ENCODE peak calls at places on chromosomes 1 and 21, in ten cellular contexts. L is fibroblast of mammary gland, Z is lung, U is IMR-90, S is A549, O is heart left ventricle, F is spleen, E is GM23338, M is kidney, W is left lung. I is an unnamed sample.

GRCh38 chr1:13699936-13700520 is at the start of gene PRDM2:
- DNase-seq in S (peak), M (peak), E (peak), L (peak), F (peak), U (peak), W (peak), Z (peak), O (peak), I (no peak)

GRCh38 chr1:47302472-47302871 is 11.5 kb downstream of the STIL start:
- DNase-seq in E (no peak), W (no peak), Z (no peak), O (no peak), M (no peak), L (no peak), F (no peak), U (no peak), S (no peak), I (no peak)

GRCh38 chr1:67945733-67946374 is 104.6 kb downstream of the DIRAS3 start:
- DNase-seq in F (no peak), M (no peak), W (no peak), E (no peak), L (no peak), S (no peak), U (peak), Z (no peak), O (no peak), I (no peak)

GRCh38 chr1:42817440-42817767 is 207 bp upstream of the SVBP start:
- DNase-seq in Z (no peak), M (no peak), L (no peak), U (no peak), F (no peak), W (no peak), S (peak), O (no peak), E (no peak), I (no peak)

GRCh38 chr21:41369915-41370839 is 8.3 kb downstream of the MX2 start:
- DNase-seq in W (no peak), E (peak), L (no peak), O (peak), F (peak), S (no peak), M (no peak), U (no peak), Z (no peak), I (no peak)

GRCh38 chr1:229557913-229558414 is 543 bp downstream of the ABCB10 start:
- DNase-seq in Z (peak), E (peak), U (no peak), O (peak), W (peak), S (peak), L (peak), F (peak), M (peak), I (no peak)

GRCh38 chr1:9388628-9389184 is 96.0 kb downstream of the SPSB1 start:
- DNase-seq in M (no peak), O (no peak), Z (no peak), U (no peak), E (no peak), F (no peak), L (peak), W (no peak), S (peak), I (no peak)

GRCh38 chr1:61426254-61426653 is 298.7 kb downstream of the TM2D1 start:
- DNase-seq in W (no peak), S (no peak), M (no peak), F (no peak), U (no peak), O (no peak), L (no peak), Z (no peak), E (no peak), I (no peak)

GRCh38 chr1:15220825-15221431 is 26.1 kb upstream of the FHAD1 start:
- DNase-seq in O (no peak), F (no peak), Z (no peak), E (peak), W (no peak), L (no peak), M (no peak), U (no peak), S (no peak), I (no peak)

GRCh38 chr1:14926214-14926613 is 227.3 kb upstream of the TMEM51 start:
- DNase-seq in O (no peak), U (peak), W (no peak), M (no peak), F (no peak), L (no peak), Z (no peak), E (no peak), S (no peak), I (no peak)

GRCh38 chr1:4270651-4271337 is 370.7 kb upstream of the C1orf174 start:
- DNase-seq in M (no peak), Z (no peak), E (no peak), W (no peak), L (no peak), F (no peak), S (no peak), O (no peak), U (no peak), I (no peak)

GRCh38 chr1:181685216-181685615 is 201.9 kb downstream of the CACNA1E start:
- DNase-seq in Z (no peak), S (no peak), M (no peak), F (no peak), L (no peak), O (no peak), E (no peak), U (no peak), W (no peak), I (no peak)

GRCh38 chr1:40495315-40495903 is 13.2 kb upstream of the EXO5 start:
- DNase-seq in Z (no peak), O (no peak), F (no peak), W (no peak), E (no peak), M (no peak), S (no peak), L (peak), U (no peak), I (no peak)

GRCh38 chr1:208475951-208476824 is 232.0 kb upstream of the PLXNA2 start:
- DNase-seq in W (no peak), S (no peak), M (no peak), O (no peak), Z (no peak), L (no peak), F (no peak), E (peak), U (no peak), I (peak)

GRCh38 chr1:95353185-95353584 is 119.2 kb downstream of the RWDD3 start:
- DNase-seq in L (no peak), E (no peak), Z (peak), M (no peak), U (no peak), O (no peak), W (no peak), F (no peak), S (no peak), I (no peak)

GRCh38 chr1:78370356-78370755 is 120.4 kb upstream of the PTGFR start:
- DNase-seq in S (no peak), O (no peak), F (no peak), M (no peak), L (peak), U (peak), E (no peak), W (no peak), Z (no peak), I (no peak)

GRCh38 chr21:45940621-45941337 is 40.8 kb upstream of the COL6A1 start:
- DNase-seq in U (no peak), M (no peak), S (no peak), F (peak), O (no peak), W (no peak), E (no peak), Z (no peak), L (no peak), I (no peak)

GRCh38 chr1:86156571-86157455 is at the start of gene COL24A1:
- DNase-seq in Z (peak), M (peak), L (peak), E (peak), U (peak), S (no peak), W (peak), F (peak), O (peak), I (no peak)

GRCh38 chr1:236039736-236040670 is 24.9 kb downstream of the NID1 start:
- DNase-seq in L (peak), Z (peak), S (no peak), O (no peak), F (no peak), E (no peak), W (peak), U (peak), M (no peak), I (no peak)

GRCh38 chr1:69506310-69506709 is 61.4 kb upstream of the LRRC7 start:
- DNase-seq in S (no peak), Z (no peak), L (no peak), W (no peak), O (no peak), F (no peak), M (no peak), E (no peak), U (no peak), I (no peak)

GRCh38 chr1:175319112-175319911 is 126.7 kb upstream of the KIAA0040 start:
- DNase-seq in M (peak), E (peak), O (peak), Z (peak), F (peak), U (peak), S (peak), W (peak), L (peak), I (peak)

GRCh38 chr1:152917794-152918193 is 9.4 kb downstream of the IVL start:
- DNase-seq in U (peak), L (peak), E (peak), F (no peak), S (no peak), W (no peak), Z (no peak), O (no peak), M (no peak), I (peak)
- TF ChIP-seq CTCF in U (peak), L (peak), E (peak), F (no peak), S (peak), W (no peak), Z (no peak), O (no peak), M (peak), I (peak)

GRCh38 chr1:155261401-155261887 is 716 bp downstream of the SCAMP3 start:
- DNase-seq in F (no peak), U (peak), E (no peak), O (no peak), W (no peak), L (no peak), S (peak), M (no peak), Z (no peak), I (no peak)

GRCh38 chr1:155256101-155256852 is 994 bp upstream of the ENTREP3 start:
- DNase-seq in M (peak), Z (no peak), S (no peak), E (no peak), W (no peak), F (peak), U (no peak), O (no peak), L (no peak), I (no peak)

GRCh38 chr1:155263067-155263466 is 907 bp upstream of the SCAMP3 start:
- DNase-seq in L (no peak), U (no peak), E (no peak), Z (no peak), M (no peak), S (no peak), O (no peak), F (peak), W (no peak), I (no peak)

GRCh38 chr1:155261888-155262673 is at the start of gene SCAMP3:
- DNase-seq in L (peak), E (peak), F (peak), M (peak), O (peak), Z (peak), W (peak), S (peak), U (peak), I (peak)

GRCh38 chr1:155260276-155260675 is 1.9 kb downstream of the SCAMP3 start:
- DNase-seq in L (no peak), M (peak), Z (no peak), E (no peak), S (no peak), O (no peak), U (no peak), F (peak), W (no peak), I (no peak)
- H3K4me3 ChIP-seq in L (no peak), M (peak), Z (no peak), E (no peak), S (no peak), O (no peak), U (no peak), F (no peak), W (no peak), I (no peak)

GRCh38 chr1:41762251-41762650 is 156.5 kb downstream of the HIVEP3 start:
- DNase-seq in U (no peak), W (no peak), O (no peak), S (no peak), E (no peak), F (no peak), Z (no peak), M (no peak), L (no peak), I (no peak)
- TF ChIP-seq CTCF in U (no peak), W (no peak), O (no peak), S (no peak), E (peak), F (no peak), Z (no peak), M (no peak), L (no peak), I (no peak)

DNA sequence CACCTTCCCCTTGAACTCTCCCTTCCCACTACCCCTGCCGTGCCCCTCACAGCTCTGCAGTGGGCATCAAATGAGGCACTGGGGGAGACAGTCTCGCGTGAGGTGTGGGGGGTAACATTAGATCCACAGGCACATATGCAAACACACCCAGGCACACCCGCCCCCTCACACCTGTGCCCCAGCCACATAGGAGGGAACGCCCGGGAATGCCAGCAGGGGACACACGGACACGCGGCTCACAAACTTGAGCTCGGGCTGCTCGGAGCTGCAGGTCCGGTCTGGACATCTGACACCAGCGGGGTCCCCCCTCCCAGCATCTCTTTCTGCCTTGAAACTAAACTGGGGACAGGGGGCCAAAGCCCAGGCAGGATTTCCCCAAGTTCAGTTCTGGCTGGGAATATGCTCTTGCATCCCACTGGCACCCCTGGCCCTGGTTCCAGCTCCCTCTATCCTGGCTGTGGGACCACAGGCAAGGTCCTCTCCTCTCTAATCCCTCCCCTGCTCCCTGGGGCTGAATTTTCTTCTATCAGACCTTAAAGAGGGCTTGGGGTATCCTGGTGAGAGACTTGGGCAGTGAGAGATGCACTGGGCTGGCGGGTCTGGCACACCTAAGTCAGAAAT is 30.6 kb downstream of the CDCP2 start:
- DNase-seq in E (no peak), Z (no peak), O (no peak), M (no peak), W (no peak), L (no peak), F (peak), S (no peak), U (no peak), I (no peak)
- H3K4me3 ChIP-seq in E (peak), Z (no peak), O (peak), M (peak), W (no peak), L (no peak), F (no peak), S (no peak), U (no peak), I (no peak)

GRCh38 chr21:25039461-25040380 is 567.6 kb downstream of the MRPL39 start:
- DNase-seq in W (no peak), L (peak), E (peak), S (no peak), Z (no peak), M (no peak), O (no peak), U (peak), F (no peak), I (peak)
- TF ChIP-seq CTCF in W (no peak), L (peak), E (peak), S (no peak), Z (no peak), M (peak), O (peak), U (peak), F (peak), I (peak)

GRCh38 chr1:26999440-26999987 is 6.0 kb downstream of the TRNP1 start:
- DNase-seq in M (peak), S (peak), L (peak), Z (peak), F (no peak), U (peak), E (peak), O (peak), W (peak), I (no peak)

GRCh38 chr1:27000092-27000816 is 6.8 kb downstream of the TRNP1 start:
- DNase-seq in Z (no peak), E (peak), S (no peak), U (no peak), F (no peak), W (no peak), M (no peak), O (no peak), L (no peak), I (no peak)

GRCh38 chr1:27003745-27004470 is 8.7 kb downstream of the TENT5B start:
- DNase-seq in F (no peak), L (peak), E (peak), U (no peak), S (no peak), M (no peak), W (no peak), Z (no peak), O (peak), I (no peak)

GRCh38 chr1:27000817-27001460 is 7.4 kb downstream of the TRNP1 start:
- DNase-seq in S (no peak), O (no peak), Z (no peak), W (no peak), F (no peak), M (no peak), E (peak), L (peak), U (peak), I (no peak)

DNA sequence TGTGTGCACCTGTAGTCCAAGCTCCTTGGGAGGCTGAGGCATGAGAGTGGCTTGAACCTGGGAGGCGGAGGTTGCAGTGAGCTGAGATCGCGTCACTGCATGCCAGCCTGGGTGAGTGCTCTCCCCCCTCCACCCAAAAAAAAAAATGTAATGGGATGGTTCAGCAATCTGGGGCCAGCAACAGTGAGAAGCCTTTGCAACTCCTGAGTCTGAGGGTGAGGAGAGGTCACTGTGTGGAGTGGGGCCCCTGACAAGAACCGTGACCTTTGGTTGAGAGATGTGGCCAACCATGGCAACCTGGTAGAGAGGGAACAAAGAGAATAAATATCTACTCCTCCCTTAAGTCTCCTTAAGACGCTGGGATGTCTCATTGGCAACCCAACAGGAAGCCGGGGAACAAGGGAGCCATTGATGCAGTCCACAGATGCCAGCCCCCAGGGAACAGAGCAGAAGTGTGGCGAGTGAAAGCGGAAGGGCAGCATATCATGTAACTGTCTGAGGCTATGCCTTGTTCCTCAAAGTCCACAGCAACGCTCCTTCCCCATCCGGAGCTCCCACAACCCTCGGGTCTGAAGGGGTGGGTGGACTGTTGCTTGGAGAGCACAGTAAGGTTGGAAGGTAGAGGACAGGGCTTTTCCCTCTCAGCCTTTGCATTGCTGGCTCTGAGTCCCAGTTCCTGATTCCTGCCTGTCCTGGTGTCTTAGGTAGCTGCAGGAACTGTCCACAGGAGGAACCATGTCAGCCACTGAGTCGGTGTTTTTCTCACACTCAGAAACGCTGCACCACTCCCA is 8.3 kb downstream of the TRNP1 start:
- DNase-seq in F (peak), O (peak), L (peak), Z (peak), M (no peak), W (peak), U (no peak), E (peak), S (no peak), I (no peak)
- H3K4me3 ChIP-seq in F (no peak), O (no peak), L (no peak), Z (no peak), M (no peak), W (no peak), U (no peak), E (no peak), S (no peak), I (no peak)

GRCh38 chr1:25612421-25612820 is 4.2 kb upstream of the MAN1C1 start:
- DNase-seq in L (no peak), Z (no peak), M (no peak), W (no peak), F (no peak), O (no peak), U (no peak), S (no peak), E (no peak), I (no peak)

GRCh38 chr1:25613091-25613490 is 3.5 kb upstream of the MAN1C1 start:
- DNase-seq in Z (no peak), L (no peak), F (no peak), E (no peak), M (no peak), W (no peak), S (no peak), U (no peak), O (no peak), I (no peak)

GRCh38 chr1:25609921-25610320 is 6.7 kb upstream of the MAN1C1 start:
- DNase-seq in F (no peak), L (no peak), S (no peak), E (peak), U (peak), O (no peak), W (no peak), Z (no peak), M (no peak), I (no peak)

GRCh38 chr1:25611843-25612242 is 4.7 kb upstream of the MAN1C1 start:
- DNase-seq in M (no peak), W (no peak), L (no peak), O (no peak), Z (no peak), F (no peak), U (no peak), S (no peak), E (no peak), I (no peak)

DNA sequence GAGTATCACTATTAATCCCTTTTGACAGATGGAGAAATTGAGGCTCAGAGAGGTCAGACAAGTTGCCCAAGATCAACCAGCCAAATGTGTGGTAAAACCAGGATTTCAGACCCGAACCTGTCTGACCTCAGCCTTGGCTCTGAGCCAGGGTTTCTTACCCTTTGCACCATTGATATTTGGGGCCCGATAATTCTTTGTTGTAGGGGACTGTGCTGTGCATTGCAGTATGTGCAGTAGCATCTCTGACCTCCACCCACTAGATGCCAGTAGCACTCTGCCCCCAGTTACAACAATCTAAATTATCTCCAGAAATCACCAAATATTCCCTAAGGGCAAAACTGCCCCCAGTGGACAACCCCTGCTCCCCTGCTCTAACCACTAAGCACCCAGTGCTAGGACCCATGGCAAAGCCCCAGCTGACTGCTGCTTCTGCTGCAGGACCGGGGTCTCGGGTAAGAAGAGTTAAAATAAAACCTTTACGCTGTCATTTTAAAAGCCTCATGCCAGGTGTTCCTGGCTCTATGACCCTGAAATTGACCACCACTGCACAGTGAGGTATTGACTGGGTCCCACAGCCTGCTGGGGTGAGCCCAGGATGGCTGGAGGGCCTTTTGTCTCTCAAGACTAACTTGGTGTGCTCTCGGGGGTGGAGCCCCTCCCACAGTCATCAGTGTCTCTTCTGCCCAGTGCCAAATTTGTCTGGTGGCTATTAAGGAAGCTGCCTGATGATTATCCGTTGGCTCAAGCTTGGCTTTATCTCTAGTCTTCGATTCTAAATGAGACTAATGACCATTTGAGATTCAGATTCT is 5.6 kb upstream of the MAN1C1 start:
- DNase-seq in S (no peak), Z (no peak), E (no peak), F (no peak), O (no peak), W (no peak), L (peak), U (peak), M (no peak), I (no peak)
- TF ChIP-seq CTCF in S (no peak), Z (no peak), E (peak), F (peak), O (no peak), W (no peak), L (peak), U (peak), M (no peak), I (no peak)